ENCODE peak calls at places on chromosomes 3 and 15, in five cellular contexts. E, V, J, B and G are unnamed samples.

GRCh38 chr3:123457841-123458240 is 9.0 kb upstream of the ADCY5 start:
- DNase-seq in E (no peak), V (no peak), J (no peak), B (no peak), G (no peak)

GRCh38 chr3:43062040-43062555 is 43.8 kb downstream of the POMGNT2 start:
- DNase-seq in E (peak), V (no peak), J (no peak), B (no peak), G (no peak)

GRCh38 chr15:37973856-37974255 is 39.4 kb downstream of the TMCO5A start:
- DNase-seq in E (no peak), V (no peak), J (no peak), B (peak), G (no peak)

GRCh38 chr15:65289261-65289854 is 2.7 kb upstream of the PARP16 start:
- DNase-seq in E (peak), V (no peak), J (no peak), B (no peak), G (no peak)

GRCh38 chr3:138328341-138328740 is 1.3 kb downstream of the NME9 start:
- DNase-seq in E (peak), V (no peak), J (no peak), B (no peak), G (no peak)

GRCh38 chr3:165549665-165550064 is 287.6 kb downstream of the BCHE start:
- DNase-seq in E (no peak), V (no peak), J (peak), B (no peak), G (no peak)

GRCh38 chr15:55743615-55743978 is 645 bp upstream of the PRTG start:
- DNase-seq in E (no peak), V (no peak), J (no peak), B (no peak), G (no peak)

GRCh38 chr3:120048355-120048754 is 45.9 kb downstream of the GSK3B start:
- DNase-seq in E (no peak), V (no peak), J (no peak), B (no peak), G (no peak)

GRCh38 chr3:135965506-135966348 is at the start of gene PPP2R3A:
- DNase-seq in E (peak), V (peak), J (peak), B (peak), G (peak)

GRCh38 chr3:35184775-35185174 is 454.6 kb upstream of the ARPP21 start:
- DNase-seq in E (no peak), V (no peak), J (no peak), B (no peak), G (no peak)

GRCh38 chr3:112582242-112582874 is 20.5 kb downstream of the SLC35A5 start:
- DNase-seq in E (peak), V (no peak), J (no peak), B (peak), G (peak)

GRCh38 chr15:64844576-64845140 is 2.9 kb downstream of the PLEKHO2 start:
- DNase-seq in E (no peak), V (no peak), J (peak), B (no peak), G (no peak)

GRCh38 chr3:139537795-139538538 is 1.6 kb downstream of the RBP1 start:
- DNase-seq in E (no peak), V (no peak), J (no peak), B (no peak), G (no peak)

GRCh38 chr3:170178631-170179030 is 2.9 kb downstream of the PHC3 start:
- DNase-seq in E (no peak), V (no peak), J (no peak), B (no peak), G (peak)

GRCh38 chr3:23052230-23053019 is 150.7 kb upstream of the UBE2E2 start:
- DNase-seq in E (peak), V (no peak), J (no peak), B (no peak), G (no peak)

GRCh38 chr3:63364495-63364894 is 86.4 kb downstream of the SYNPR start:
- DNase-seq in E (peak), V (no peak), J (no peak), B (peak), G (peak)

GRCh38 chr3:24545917-24546316 is 51.3 kb upstream of the THRB start:
- DNase-seq in E (no peak), V (peak), J (peak), B (no peak), G (no peak)

GRCh38 chr3:99638244-99638948 is at the start of gene COL8A1:
- DNase-seq in E (peak), V (no peak), J (peak), B (peak), G (no peak)

GRCh38 chr15:90756916-90757315 is 39.8 kb downstream of the BLM start:
- DNase-seq in E (no peak), V (no peak), J (no peak), B (no peak), G (no peak)

GRCh38 chr3:173538410-173538809 is 140.9 kb downstream of the NLGN1 start:
- DNase-seq in E (peak), V (no peak), J (no peak), B (no peak), G (no peak)

GRCh38 chr15:74799843-74800558 is 12.6 kb upstream of the LMAN1L start:
- DNase-seq in E (peak), V (peak), J (peak), B (peak), G (no peak)

GRCh38 chr3:5092018-5092417 is 30.1 kb upstream of the ARL8B start:
- DNase-seq in E (no peak), V (no peak), J (peak), B (peak), G (no peak)

GRCh38 chr3:5093786-5094185 is 28.3 kb upstream of the ARL8B start:
- DNase-seq in E (no peak), V (no peak), J (peak), B (no peak), G (no peak)

GRCh38 chr3:5096368-5096767 is 25.7 kb upstream of the ARL8B start:
- DNase-seq in E (no peak), V (no peak), J (peak), B (no peak), G (no peak)

GRCh38 chr3:5098346-5098745 is 23.7 kb upstream of the ARL8B start:
- DNase-seq in E (no peak), V (no peak), J (peak), B (no peak), G (no peak)

DNA sequence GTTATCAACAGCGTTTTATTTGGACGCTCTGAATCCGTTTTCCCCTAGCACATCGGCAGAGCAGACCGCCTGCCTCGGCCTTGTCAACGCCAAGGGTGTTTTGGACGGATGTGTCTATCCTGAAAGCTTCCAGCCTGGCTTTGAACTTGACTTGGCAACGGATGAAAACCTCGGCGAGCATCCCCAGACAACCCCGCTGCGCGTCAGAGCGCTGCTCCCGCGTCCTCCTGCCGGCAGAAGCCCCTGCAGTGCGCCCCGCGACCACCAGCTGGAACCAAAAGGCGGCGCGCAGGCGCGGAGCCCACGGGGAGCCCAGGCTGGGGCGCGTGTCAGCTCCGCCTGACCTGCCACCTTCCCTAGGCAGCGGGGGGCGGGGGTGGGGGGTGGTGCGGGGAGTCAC is 26.2 kb upstream of the ARL8B start:
- DNase-seq in E (peak), V (no peak), J (peak), B (no peak), G (no peak)
- H3K4me3 ChIP-seq in E (no peak), V (no peak), J (peak), B (no peak), G (no peak)

DNA sequence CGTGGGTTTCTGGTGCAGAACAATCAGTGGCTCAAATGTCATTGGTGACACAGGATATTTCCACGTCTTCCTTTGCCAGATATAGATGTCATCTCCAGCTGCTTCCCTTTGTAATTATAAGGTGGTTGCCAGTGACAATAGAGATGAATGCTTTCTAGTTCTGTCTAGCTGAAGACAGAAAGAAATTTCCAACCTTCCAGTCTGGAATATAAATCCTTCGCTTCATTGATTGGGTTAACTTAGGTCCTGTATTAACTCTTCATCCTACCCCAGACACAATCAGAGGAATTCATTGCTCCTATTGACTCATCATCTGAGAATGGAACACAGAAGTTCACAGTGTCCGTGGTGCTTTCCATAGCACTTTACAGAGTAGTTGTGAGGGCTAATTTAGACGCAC is 241.3 kb downstream of the NFKBIZ start:
- DNase-seq in E (no peak), V (no peak), J (no peak), B (no peak), G (no peak)
- H3K4me3 ChIP-seq in E (no peak), V (no peak), J (no peak), B (no peak), G (no peak)

GRCh38 chr15:92832992-92833438 is 67.1 kb upstream of the CHD2 start:
- DNase-seq in E (no peak), V (no peak), J (no peak), B (no peak), G (no peak)
- H3K4me3 ChIP-seq in E (no peak), V (no peak), J (no peak), B (no peak), G (no peak)

DNA sequence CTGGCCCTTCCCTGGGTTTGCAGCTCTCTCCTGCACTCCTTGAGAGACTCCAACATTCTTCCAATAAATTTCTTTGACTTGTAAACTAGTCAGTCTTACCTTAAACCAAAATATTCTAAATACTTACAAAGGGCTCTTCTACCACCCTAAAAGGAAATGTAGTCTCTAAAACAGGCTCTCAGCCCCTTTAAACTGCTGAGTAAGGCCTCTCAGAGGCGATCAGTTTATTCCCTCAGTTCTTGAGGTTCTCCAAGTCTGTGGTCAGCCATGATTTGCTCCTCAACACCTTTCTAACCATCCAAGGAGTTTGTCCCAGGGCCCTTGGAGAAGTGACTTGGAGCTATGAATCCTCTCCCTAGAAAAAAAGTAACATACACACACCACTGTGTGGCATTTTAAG is 64.8 kb downstream of the WHAMM start:
- DNase-seq in E (no peak), V (no peak), J (no peak), B (no peak), G (no peak)
- H3K4me3 ChIP-seq in E (no peak), V (no peak), J (no peak), B (no peak), G (no peak)

GRCh38 chr3:9915252-9916141 is 1.4 kb upstream of the IL17RC start:
- DNase-seq in E (peak), V (peak), J (peak), B (no peak), G (no peak)

GRCh38 chr3:9917820-9918219 is 922 bp downstream of the IL17RC start:
- DNase-seq in E (no peak), V (peak), J (no peak), B (no peak), G (no peak)

GRCh38 chr3:9916734-9917680 is at the start of gene IL17RC:
- DNase-seq in E (peak), V (peak), J (peak), B (peak), G (no peak)

GRCh38 chr3:9914559-9915251 is 2.2 kb upstream of the IL17RC start:
- DNase-seq in E (no peak), V (no peak), J (no peak), B (no peak), G (no peak)

DNA sequence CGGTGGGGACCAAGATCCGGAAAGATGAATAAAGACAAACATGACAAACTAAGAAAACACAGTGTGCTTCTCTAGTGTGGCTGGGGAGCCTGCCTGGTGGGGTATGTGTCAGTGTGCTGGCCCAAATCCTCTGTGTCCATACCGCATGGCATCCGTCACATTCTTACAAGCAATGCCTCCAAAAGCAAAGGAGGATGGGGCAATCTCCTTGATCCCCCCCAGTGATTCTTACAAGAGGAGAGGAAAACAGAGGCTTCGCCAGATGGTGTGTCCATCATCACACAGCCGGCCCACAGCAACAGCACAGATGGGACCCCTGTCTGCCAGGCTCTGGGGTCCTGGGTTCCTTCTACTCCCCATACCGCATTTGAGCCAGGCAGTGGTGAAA is 558 bp upstream of the IL17RC start:
- DNase-seq in E (peak), V (no peak), J (peak), B (no peak), G (no peak)
- H3K4me3 ChIP-seq in E (no peak), V (peak), J (peak), B (no peak), G (no peak)

GRCh38 chr3:52405066-52405465 is 39.8 kb downstream of the SEMA3G start:
- DNase-seq in E (no peak), V (no peak), J (peak), B (no peak), G (no peak)

GRCh38 chr3:52402706-52403270 is 42.1 kb downstream of the SEMA3G start:
- DNase-seq in E (no peak), V (no peak), J (peak), B (no peak), G (no peak)

GRCh38 chr3:52404391-52404790 is 40.5 kb downstream of the SEMA3G start:
- DNase-seq in E (no peak), V (no peak), J (no peak), B (no peak), G (no peak)

GRCh38 chr3:52403271-52403841 is 41.5 kb downstream of the SEMA3G start:
- DNase-seq in E (no peak), V (no peak), J (peak), B (no peak), G (no peak)

GRCh38 chr3:52403955-52404354 is 40.9 kb downstream of the SEMA3G start:
- DNase-seq in E (no peak), V (no peak), J (peak), B (no peak), G (no peak)
- H3K4me3 ChIP-seq in E (no peak), V (no peak), J (no peak), B (no peak), G (no peak)

GRCh38 chr3:147419062-147419701 is 10.0 kb downstream of the ZIC1 start:
- DNase-seq in E (peak), V (no peak), J (no peak), B (no peak), G (no peak)
- H3K4me3 ChIP-seq in E (peak), V (no peak), J (no peak), B (no peak), G (no peak)